ENCODE peak calls at places on chromosomes 1 and 21, in nine cellular contexts. R is breast epithelium; Q is activated T-cell treated with anti-CD3 and anti-CD28 coated beads, Interleukin-2, amount 50 U/mL, for 1 hour; J is NCI-H1417; B is head of caudate nucleus; C is substantia nigra; H is stimulated activated CD4-positive, alpha-beta T cell treated with anti-CD3 and anti-CD28 coated beads, Interleukin-4, amount 100 ng/mL, for 24 hours; M is mucosa of gallbladder; W is H4. X is an unnamed sample.

GRCh38 chr1:225749706-225750105 is 27.9 kb upstream of the SRP9 start:
- DNase-seq in R (no peak), Q (no peak), J (no peak), B (no peak), C (no peak), H (no peak), M (no peak), W (no peak), X (no peak)

GRCh38 chr1:95278173-95278988 is 44.4 kb downstream of the RWDD3 start:
- DNase-seq in R (no peak), Q (no peak), J (no peak), B (no peak), C (no peak), H (no peak), M (no peak), W (no peak), X (no peak)

GRCh38 chr1:206975313-206975712 is 5.1 kb upstream of the FCAMR start:
- DNase-seq in R (no peak), Q (no peak), J (no peak), B (no peak), C (no peak), H (no peak), M (no peak), W (no peak), X (peak; percentile 71)

GRCh38 chr1:58968360-58968952 is 184.6 kb upstream of the JUN start:
- DNase-seq in R (peak; percentile 70), Q (no peak), J (no peak), B (peak; percentile 29), C (no peak), H (peak; percentile 10), M (peak; percentile 84), W (peak; percentile 28), X (peak; percentile 72)

GRCh38 chr1:231036416-231036815 is 3.6 kb downstream of the FAM89A start:
- DNase-seq in R (no peak), Q (no peak), J (no peak), B (no peak), C (no peak), H (no peak), M (no peak), W (no peak), X (no peak)

GRCh38 chr1:2496087-2496622 is 20.1 kb downstream of the PLCH2 start:
- DNase-seq in R (no peak), Q (no peak), J (no peak), B (no peak), C (no peak), H (no peak), M (no peak), W (no peak), X (peak; percentile 19)

GRCh38 chr21:25862596-25862995 is 127.8 kb downstream of the GABPA start:
- DNase-seq in R (no peak), Q (no peak), J (no peak), B (no peak), C (no peak), H (peak; percentile 11), M (no peak), W (peak; percentile 58), X (no peak)

GRCh38 chr1:214451591-214451990 is 99.8 kb downstream of the PTPN14 start:
- DNase-seq in R (no peak), Q (no peak), J (no peak), B (no peak), C (no peak), H (peak; percentile 19), M (no peak), W (no peak), X (no peak)

GRCh38 chr1:227134686-227135314 is 183.5 kb downstream of the CDC42BPA start:
- DNase-seq in R (no peak), Q (no peak), J (no peak), B (no peak), C (no peak), H (no peak), M (no peak), W (no peak), X (no peak)

GRCh38 chr1:34906756-34907155 is 22.7 kb downstream of the DLGAP3 start:
- DNase-seq in R (no peak), Q (no peak), J (no peak), B (no peak), C (no peak), H (no peak), M (no peak), W (no peak), X (no peak)

GRCh38 chr1:115706774-115707425 is 61.6 kb downstream of the CASQ2 start:
- DNase-seq in R (no peak), Q (no peak), J (peak; percentile 18), B (peak; percentile 23), C (no peak), H (no peak), M (no peak), W (peak; percentile 36), X (no peak)

GRCh38 chr1:201348211-201348566 is 29.3 kb downstream of the TNNT2 start:
- DNase-seq in R (no peak), Q (no peak), J (peak; percentile 22), B (peak; percentile 28), C (no peak), H (peak; percentile 11), M (peak; percentile 32), W (peak; percentile 28), X (peak; percentile 33)

GRCh38 chr1:3180915-3181314 is 111.9 kb downstream of the PRDM16 start:
- DNase-seq in R (no peak), Q (no peak), J (no peak), B (no peak), C (no peak), H (no peak), M (no peak), W (no peak), X (no peak)

GRCh38 chr1:65471901-65472332 is 51.4 kb downstream of the LEPR start:
- DNase-seq in R (no peak), Q (no peak), J (no peak), B (no peak), C (no peak), H (no peak), M (no peak), W (no peak), X (no peak)

GRCh38 chr1:41872074-41872473 is 46.6 kb downstream of the HIVEP3 start:
- DNase-seq in R (no peak), Q (no peak), J (no peak), B (no peak), C (no peak), H (no peak), M (no peak), W (no peak), X (no peak)

GRCh38 chr1:24004132-24004531 is 24.0 kb upstream of the SRSF10 start:
- DNase-seq in R (no peak), Q (no peak), J (no peak), B (no peak), C (no peak), H (no peak), M (no peak), W (no peak), X (no peak)

GRCh38 chr21:16181024-16181423 is 451.2 kb downstream of the USP25 start:
- DNase-seq in R (no peak), Q (no peak), J (no peak), B (no peak), C (no peak), H (no peak), M (no peak), W (no peak), X (no peak)

X was measured in transverse colon.